ENCODE peak calls at places on chromosomes 16 and 17, in five cellular contexts. O is neural progenitor cell, K is thoracic aorta, D is tibial nerve, J is heart right ventricle. S is an unnamed sample. For H3K4me1, the result is how much of the 10 kb centered on the place peaks cover.

GRCh38 chr16:68517606-68518161 is 21.4 kb upstream of the ZFP90 start:
- DNase-seq in O (no peak), K (no peak), D (no peak), J (no peak), S (no peak)

GRCh38 chr16:73268311-73268997 is 220.5 kb upstream of the ZFHX3 start:
- DNase-seq in O (peak), K (no peak), D (no peak), J (no peak), S (no peak)

GRCh38 chr17:40122466-40122943 is 734 bp downstream of the MSL1 start:
- DNase-seq in O (peak), K (no peak), D (no peak), J (peak), S (no peak)

GRCh38 chr17:83129676-83130075 is 50.3 kb downstream of the METRNL start:
- DNase-seq in O (no peak), K (no peak), D (no peak), J (no peak), S (no peak)

GRCh38 chr17:77834170-77835115 is 124.1 kb upstream of the TNRC6C start:
- DNase-seq in O (peak), K (peak), D (no peak), J (peak), S (peak)

GRCh38 chr17:41322264-41322902 is 6.9 kb upstream of the KRTAP17-1 start:
- DNase-seq in O (peak), K (no peak), D (no peak), J (no peak), S (no peak)

GRCh38 chr16:69820926-69821541 is 58.9 kb downstream of the WWP2 start:
- DNase-seq in O (no peak), K (no peak), D (no peak), J (no peak), S (no peak)

GRCh38 chr16:9521749-9522370 is 430.4 kb downstream of the HAPSTR1 start:
- DNase-seq in O (peak), K (no peak), D (no peak), J (no peak), S (no peak)

GRCh38 chr17:82230627-82231311 is 1.9 kb downstream of the SLC16A3 start:
- DNase-seq in O (peak), K (no peak), D (peak), J (peak), S (peak)

GRCh38 chr16:50567651-50568050 is 19.5 kb downstream of the NKD1 start:
- DNase-seq in O (no peak), K (no peak), D (no peak), J (no peak), S (no peak)

GRCh38 chr16:3262517-3262916 is 6.1 kb upstream of the MEFV start:
- DNase-seq in O (no peak), K (no peak), D (no peak), J (no peak), S (no peak)

GRCh38 chr17:73634629-73635028 is 9.6 kb downstream of the SDK2 start:
- DNase-seq in O (no peak), K (no peak), D (no peak), J (no peak), S (no peak)

GRCh38 chr16:30896203-30896889 is at the start of gene CTF1:
- DNase-seq in O (peak), K (no peak), D (peak), J (peak), S (no peak)

GRCh38 chr17:73309727-73310555 is 1.9 kb downstream of the CDC42EP4 start:
- DNase-seq in O (peak), K (no peak), D (no peak), J (no peak), S (no peak)

GRCh38 chr17:79188048-79188447 is 113.4 kb downstream of the ENGASE start:
- DNase-seq in O (peak), K (no peak), D (no peak), J (no peak), S (no peak)

GRCh38 chr16:85395207-85395912 is 217.8 kb upstream of the GSE1 start:
- DNase-seq in O (no peak), K (peak), D (peak), J (peak), S (no peak)

DNA sequence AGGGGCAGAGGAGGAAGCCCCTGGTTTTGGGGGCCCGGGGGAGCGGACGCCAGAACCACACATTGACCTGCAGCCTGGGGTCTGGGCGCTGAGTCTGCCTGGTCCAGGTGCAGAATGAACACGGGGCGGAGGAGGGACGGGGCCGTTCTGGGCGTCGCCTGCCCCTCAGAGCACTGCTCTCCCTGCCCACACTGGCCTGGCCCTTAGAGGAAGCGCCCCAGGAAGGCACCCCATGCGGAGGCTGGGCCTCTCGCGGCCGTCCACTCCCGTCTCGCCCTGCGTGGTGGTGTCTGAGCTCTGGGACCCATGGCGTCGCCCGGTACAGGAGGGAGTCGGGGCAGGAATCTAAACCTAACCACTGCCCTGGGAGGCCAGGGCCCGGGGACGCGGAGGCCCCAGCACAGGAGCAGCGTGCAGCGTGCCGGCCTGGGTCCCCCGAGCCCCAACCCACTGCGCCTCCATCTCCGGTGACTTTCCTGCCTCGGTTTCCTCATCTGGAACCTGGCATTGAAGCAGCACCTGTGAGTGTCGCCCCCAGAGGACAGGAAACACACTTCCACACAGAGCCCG is 4.3 kb downstream of the TPSD1 start:
- DNase-seq in O (no peak), K (no peak), D (no peak), J (no peak), S (no peak)
- TF ChIP-seq CTCF in O (no peak), K (no peak), D (no peak), J (no peak), S (no peak)

GRCh38 chr17:71631483-71631882 is 489.3 kb upstream of the SOX9 start:
- DNase-seq in O (no peak), K (no peak), D (no peak), J (no peak), S (no peak)
- H3K4me1 ChIP-seq in O (under half), K (under half), D (under half), J (under half), S (under half)

DNA sequence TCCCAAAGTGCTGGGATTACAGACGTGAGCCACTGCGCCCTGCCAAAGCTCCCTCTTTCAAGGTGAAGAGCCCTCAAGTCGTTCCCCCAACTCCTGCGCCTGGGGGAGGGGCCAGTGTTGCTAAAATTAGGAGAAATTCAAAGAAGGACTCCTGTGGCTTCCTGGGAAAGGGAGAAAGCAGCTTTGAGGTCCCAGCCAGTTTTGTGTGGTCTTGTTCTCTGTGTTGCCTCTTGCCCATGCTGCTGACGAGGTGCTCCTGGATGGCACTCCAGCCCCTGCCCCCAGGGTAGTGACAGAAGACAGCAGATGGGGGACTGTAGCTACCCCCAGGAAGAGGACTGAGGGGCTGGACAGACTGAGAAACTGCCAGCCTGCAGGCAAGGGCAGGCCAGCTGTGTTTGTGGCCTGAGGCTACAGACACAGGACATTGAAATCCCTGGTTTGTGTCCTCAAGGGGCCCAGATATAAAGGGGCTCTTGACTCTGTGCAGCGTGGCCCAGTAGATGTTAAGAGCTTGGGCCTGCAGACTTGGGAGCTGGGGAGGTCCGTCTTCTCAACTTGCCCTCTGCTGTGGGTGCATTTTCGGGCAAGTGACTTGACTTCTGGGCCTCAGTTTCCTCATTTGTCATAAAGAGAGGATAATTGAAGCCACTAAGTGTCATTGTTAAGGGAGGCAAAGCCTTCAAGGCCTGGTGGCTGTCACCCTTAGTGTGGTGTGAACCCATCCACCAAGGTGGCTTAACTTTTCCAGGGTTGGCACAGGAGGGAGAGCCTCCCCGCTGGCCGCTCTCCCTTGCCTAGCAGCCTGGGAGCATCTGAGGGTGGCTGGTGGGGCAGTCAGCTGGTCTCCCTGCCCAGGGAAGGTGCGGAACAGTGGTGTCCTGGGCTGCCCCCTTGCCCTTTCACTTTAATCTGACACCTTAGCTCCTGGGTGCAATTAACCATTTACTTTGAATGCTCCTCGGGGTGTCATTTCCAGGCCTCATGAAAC is 4.1 kb downstream of the UBALD2 start:
- DNase-seq in O (no peak), K (no peak), D (no peak), J (no peak), S (no peak)
- H3K27ac ChIP-seq in O (no peak), K (peak), D (peak), J (peak), S (no peak)

DNA sequence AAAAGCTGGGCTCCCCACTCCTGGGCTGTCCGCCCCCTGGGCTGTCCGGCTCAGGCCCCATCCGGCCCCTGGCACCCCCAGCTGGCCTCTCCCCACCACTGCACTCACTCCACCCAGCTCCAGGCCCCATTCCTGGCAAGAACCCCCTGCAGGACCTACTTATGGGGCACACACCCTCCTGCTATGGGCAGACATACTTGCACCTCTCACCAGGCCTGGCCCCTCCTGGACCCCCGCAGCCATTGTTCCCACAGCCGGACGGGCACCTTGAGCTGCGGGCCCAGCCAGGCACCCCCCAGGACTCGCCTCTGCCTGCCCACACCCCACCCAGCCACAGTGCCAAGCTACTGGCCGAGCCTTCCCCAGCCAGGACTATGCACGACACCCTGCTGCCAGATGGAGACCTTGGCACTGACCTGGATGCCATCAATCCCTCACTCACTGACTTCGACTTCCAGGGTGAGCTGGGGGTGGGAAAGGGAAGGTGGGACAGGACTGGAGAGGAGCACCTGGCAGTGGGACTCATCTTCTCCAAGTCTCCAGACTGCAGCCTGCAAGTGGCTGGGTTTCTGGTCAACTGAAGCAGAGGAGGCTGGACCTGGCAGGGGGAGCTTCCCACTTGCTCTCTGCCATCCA is 17.6 kb downstream of the UNC119 start:
- DNase-seq in O (no peak), K (no peak), D (no peak), J (no peak), S (no peak)
- TF ChIP-seq CTCF in O (no peak), K (no peak), D (no peak), J (no peak), S (no peak)

GRCh38 chr17:8190506-8190905 is 526 bp upstream of the BORCS6 start:
- DNase-seq in O (no peak), K (no peak), D (no peak), J (no peak), S (no peak)
- H3K4me1 ChIP-seq in O (under half), K (under half), D (under half), J (under half), S (under half)

DNA sequence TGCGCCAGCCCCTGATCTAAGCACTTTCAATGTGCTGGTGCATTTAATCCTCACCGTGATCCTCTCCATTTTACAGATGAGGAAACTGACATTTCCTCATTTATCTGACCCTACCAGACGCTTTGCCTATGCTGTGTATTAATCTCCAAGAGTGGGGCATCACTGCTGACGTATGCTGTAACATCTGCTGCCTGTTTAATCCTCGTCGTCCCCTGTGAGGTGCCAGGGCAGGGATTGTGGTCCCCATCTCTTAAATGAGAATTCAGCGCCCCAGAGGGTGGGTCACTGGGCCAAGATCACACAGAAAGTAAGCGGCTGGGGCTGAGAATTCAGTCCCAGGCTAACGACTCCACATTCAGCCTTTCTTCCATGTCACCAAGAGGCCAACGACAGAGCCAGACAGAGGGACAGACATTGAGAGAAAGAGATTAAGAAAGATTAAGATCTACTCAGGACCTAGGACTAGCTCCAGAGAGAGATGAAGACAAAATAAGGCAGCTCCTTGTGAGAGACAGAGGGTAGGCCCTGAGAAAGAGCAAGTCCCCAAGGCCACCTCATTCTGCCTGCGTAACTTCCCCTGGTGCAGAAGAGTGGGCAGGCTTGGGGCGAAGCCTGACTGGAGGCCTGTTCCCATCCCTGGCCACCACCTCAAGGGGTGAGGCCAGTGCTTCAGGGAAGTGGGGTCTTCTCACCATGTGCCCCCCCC is 13.5 kb downstream of the CACNA1G start:
- DNase-seq in O (no peak), K (no peak), D (no peak), J (no peak), S (no peak)
- H3K27ac ChIP-seq in O (no peak), K (no peak), D (no peak), J (no peak), S (no peak)

GRCh38 chr16:84086357-84086756 is 30.4 kb downstream of the MBTPS1 start:
- DNase-seq in O (no peak), K (no peak), D (no peak), J (peak), S (no peak)

GRCh38 chr16:84090212-84090611 is 26.5 kb downstream of the MBTPS1 start:
- DNase-seq in O (no peak), K (no peak), D (no peak), J (no peak), S (no peak)

GRCh38 chr16:84086996-84087395 is 29.7 kb downstream of the MBTPS1 start:
- DNase-seq in O (no peak), K (no peak), D (no peak), J (no peak), S (no peak)

GRCh38 chr16:84087461-84088151 is 29.1 kb downstream of the MBTPS1 start:
- DNase-seq in O (no peak), K (no peak), D (no peak), J (no peak), S (no peak)

DNA sequence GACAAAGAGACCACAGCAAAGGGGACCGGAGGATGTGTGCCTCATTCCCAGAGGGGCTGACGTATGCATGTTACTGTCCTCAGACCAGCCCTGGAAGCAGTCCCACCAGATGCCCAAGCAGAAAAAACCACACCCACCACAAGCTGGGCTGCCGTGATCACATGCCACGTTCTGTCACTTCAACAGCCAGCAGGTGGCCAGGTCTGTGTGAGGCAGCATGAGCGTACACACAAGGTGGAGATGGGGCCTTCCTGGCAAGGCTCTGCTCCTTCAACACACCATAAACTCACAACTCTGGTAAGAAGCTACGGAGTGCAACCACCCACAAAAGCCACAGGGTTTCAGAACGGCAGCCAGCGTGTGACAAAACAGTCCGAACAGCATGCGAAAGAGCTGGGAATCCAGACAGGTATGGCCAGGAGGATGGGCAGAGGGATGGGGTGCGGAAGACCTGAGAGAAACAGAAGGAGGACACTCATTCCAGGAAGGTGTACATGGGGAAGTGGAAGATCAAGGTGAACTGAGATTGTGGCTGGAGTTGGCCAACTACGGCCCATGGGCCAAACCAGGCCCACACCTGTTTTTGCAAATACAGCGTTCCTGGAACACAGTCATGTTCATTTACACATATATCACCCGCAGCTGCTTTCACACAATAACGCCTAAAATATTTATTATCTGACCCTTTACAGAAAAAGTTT is 27.9 kb downstream of the MBTPS1 start:
- DNase-seq in O (no peak), K (no peak), D (no peak), J (peak), S (no peak)
- TF ChIP-seq CTCF in O (no peak), K (no peak), D (no peak), J (no peak), S (peak)

GRCh38 chr16:67451704-67452435 is 20.9 kb downstream of the HSD11B2 start:
- DNase-seq in O (no peak), K (no peak), D (no peak), J (no peak), S (no peak)
- H3K4me1 ChIP-seq in O (under half), K (under half), D (under half), J (under half), S (under half)